ENCODE peak calls at places on chromosomes 6 and 20, in seven cellular contexts. Q is left lung, P is epithelial cell of esophagus, K is prostate gland, L is tibial artery, G is fibroblast of pulmonary artery, B is foreskin fibroblast. M is an unnamed sample.

GRCh38 chr6:56148488-56149190 is 98.7 kb downstream of the COL21A1 start:
- DNase-seq in Q (no peak), P (no peak), K (no peak), L (no peak), G (peak), B (peak), M (no peak)

GRCh38 chr6:33206027-33206863 is 1.8 kb downstream of the HSD17B8 start:
- DNase-seq in Q (no peak), P (no peak), K (no peak), L (no peak), G (no peak), B (no peak), M (no peak)

GRCh38 chr20:33299111-33299603 is 16.1 kb downstream of the BPIFB1 start:
- DNase-seq in Q (peak), P (peak), K (peak), L (peak), G (peak), B (peak), M (peak)

GRCh38 chr6:133820208-133820607 is 68.7 kb upstream of the TCF21 start:
- DNase-seq in Q (no peak), P (no peak), K (no peak), L (no peak), G (no peak), B (no peak), M (no peak)

GRCh38 chr6:154297711-154298110 is 58.9 kb downstream of the IPCEF1 start:
- DNase-seq in Q (no peak), P (no peak), K (no peak), L (no peak), G (peak), B (no peak), M (no peak)

GRCh38 chr6:39882567-39882953 is 51.7 kb downstream of the MOCS1 start:
- DNase-seq in Q (no peak), P (no peak), K (no peak), L (no peak), G (peak), B (peak), M (no peak)

GRCh38 chr6:16766043-16766521 is 4.8 kb upstream of the ATXN1 start:
- DNase-seq in Q (no peak), P (peak), K (no peak), L (no peak), G (peak), B (peak), M (no peak)

GRCh38 chr6:40688214-40688761 is 101.1 kb upstream of the LRFN2 start:
- DNase-seq in Q (no peak), P (no peak), K (no peak), L (no peak), G (peak), B (no peak), M (peak)

GRCh38 chr6:90472716-90473115 is 114.2 kb downstream of the MAP3K7 start:
- DNase-seq in Q (no peak), P (no peak), K (no peak), L (no peak), G (no peak), B (no peak), M (no peak)

GRCh38 chr20:40268321-40269075 is 420.5 kb downstream of the MAFB start:
- DNase-seq in Q (no peak), P (no peak), K (no peak), L (no peak), G (no peak), B (no peak), M (no peak)

GRCh38 chr6:48032156-48032555 is 78.8 kb downstream of the PTCHD4 start:
- DNase-seq in Q (no peak), P (peak), K (no peak), L (no peak), G (peak), B (peak), M (no peak)

GRCh38 chr20:1083431-1084080 is 34.8 kb upstream of the PSMF1 start:
- DNase-seq in Q (no peak), P (no peak), K (no peak), L (no peak), G (no peak), B (no peak), M (no peak)

GRCh38 chr6:18262812-18263560 is 1.3 kb downstream of the DEK start:
- DNase-seq in Q (no peak), P (peak), K (no peak), L (no peak), G (peak), B (no peak), M (no peak)

GRCh38 chr6:22570185-22570551 is 802 bp downstream of the HDGFL1 start:
- DNase-seq in Q (no peak), P (no peak), K (no peak), L (no peak), G (no peak), B (no peak), M (no peak)

GRCh38 chr20:42587427-42587826 is 602.3 kb downstream of the PTPRT start:
- DNase-seq in Q (no peak), P (no peak), K (no peak), L (no peak), G (no peak), B (no peak), M (no peak)

GRCh38 chr6:128455959-128456358 is 64.4 kb downstream of the PTPRK start:
- DNase-seq in Q (no peak), P (peak), K (no peak), L (no peak), G (no peak), B (no peak), M (no peak)

GRCh38 chr6:56370127-56370540 is 122.8 kb upstream of the COL21A1 start:
- DNase-seq in Q (peak), P (peak), K (peak), L (peak), G (peak), B (peak), M (peak)

GRCh38 chr20:56826971-56827645 is 198.0 kb downstream of the TFAP2C start:
- DNase-seq in Q (no peak), P (peak), K (peak), L (no peak), G (peak), B (peak), M (no peak)

GRCh38 chr20:64071341-64072332 is 7.7 kb downstream of the RGS19 start:
- DNase-seq in Q (no peak), P (no peak), K (no peak), L (no peak), G (no peak), B (no peak), M (no peak)

GRCh38 chr6:30880563-30881252 is 3.6 kb upstream of the DDR1 start:
- DNase-seq in Q (no peak), P (no peak), K (no peak), L (no peak), G (no peak), B (no peak), M (no peak)

GRCh38 chr20:4546786-4547185 is 174.9 kb upstream of the PRND start:
- DNase-seq in Q (no peak), P (peak), K (no peak), L (no peak), G (peak), B (peak), M (no peak)

GRCh38 chr6:156729248-156729647 is 47.9 kb upstream of the ARID1B start:
- DNase-seq in Q (no peak), P (peak), K (no peak), L (no peak), G (peak), B (peak), M (no peak)

GRCh38 chr6:13548500-13549210 is 25.7 kb upstream of the SIRT5 start:
- DNase-seq in Q (no peak), P (no peak), K (no peak), L (no peak), G (no peak), B (no peak), M (no peak)

GRCh38 chr20:16477632-16478031 is 95.6 kb downstream of the KIF16B start:
- DNase-seq in Q (no peak), P (no peak), K (no peak), L (no peak), G (no peak), B (no peak), M (no peak)

GRCh38 chr6:34190504-34191122 is 44.7 kb upstream of the GRM4 start:
- DNase-seq in Q (no peak), P (no peak), K (no peak), L (no peak), G (no peak), B (no peak), M (no peak)

GRCh38 chr6:142935553-142936517 is 9.1 kb downstream of the HIVEP2 start:
- DNase-seq in Q (no peak), P (no peak), K (no peak), L (no peak), G (no peak), B (no peak), M (no peak)

GRCh38 chr20:49768204-49769124 is 44.2 kb upstream of the SLC9A8 start:
- DNase-seq in Q (peak), P (peak), K (peak), L (peak), G (peak), B (peak), M (no peak)

GRCh38 chr20:33178726-33179125 is 10.8 kb downstream of the BPIFA2 start:
- DNase-seq in Q (peak), P (no peak), K (no peak), L (no peak), G (no peak), B (no peak), M (no peak)

GRCh38 chr20:31497838-31498540 is 16.3 kb upstream of the HM13 start:
- DNase-seq in Q (no peak), P (no peak), K (no peak), L (no peak), G (peak), B (no peak), M (no peak)

GRCh38 chr20:41466836-41467619 is 100.4 kb upstream of the EMILIN3 start:
- DNase-seq in Q (no peak), P (no peak), K (no peak), L (no peak), G (no peak), B (no peak), M (no peak)
- TF ChIP-seq CTCF in Q (no peak), P (no peak), K (no peak), L (no peak), G (no peak), B (no peak), M (no peak)

GRCh38 chr6:37262446-37263026 is 4.6 kb upstream of the TMEM217 start:
- DNase-seq in Q (no peak), P (peak), K (peak), L (no peak), G (no peak), B (no peak), M (peak)
- H3K4me3 ChIP-seq in Q (no peak), P (no peak), K (no peak), L (no peak), G (no peak), B (no peak), M (no peak)

DNA sequence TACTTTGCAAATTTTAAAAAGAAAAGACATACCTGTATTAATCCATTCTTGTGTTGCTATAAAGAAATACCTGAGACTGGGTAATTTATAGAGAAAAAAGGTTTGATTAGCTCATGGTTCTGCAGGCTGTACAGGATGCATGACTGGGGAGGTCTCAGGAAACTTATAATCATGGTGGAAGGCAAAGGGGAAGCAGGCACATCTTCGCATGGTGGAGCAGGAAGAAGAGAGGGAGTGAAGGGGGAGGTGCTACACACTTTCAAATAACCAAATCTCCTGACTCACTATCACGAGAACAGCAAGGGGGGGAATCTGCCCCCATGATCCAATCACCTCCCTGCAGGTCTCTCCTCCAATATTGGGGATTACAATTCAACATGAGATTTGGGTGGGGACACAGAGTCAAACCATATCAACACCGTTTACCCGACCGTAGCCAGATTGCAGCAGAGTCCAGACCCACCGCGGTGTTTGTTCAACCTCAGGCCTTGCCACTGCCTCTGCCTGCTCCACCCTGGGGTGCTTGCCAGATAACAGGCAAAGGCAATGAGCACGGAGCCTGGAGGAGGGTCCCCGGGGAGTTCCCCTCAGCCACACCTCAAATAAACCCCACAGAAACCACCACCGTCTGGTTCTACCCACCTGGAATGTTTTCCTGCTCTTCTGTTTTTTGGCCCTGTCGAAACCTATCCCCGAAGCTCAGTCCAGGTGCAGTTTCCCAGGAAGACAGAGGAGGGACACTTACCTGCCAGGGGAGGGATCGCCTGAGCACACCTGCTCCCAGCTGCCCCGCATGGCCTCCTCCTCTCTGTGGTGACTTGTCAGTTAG is 142.2 kb upstream of the AFDN start:
- DNase-seq in Q (peak), P (no peak), K (no peak), L (no peak), G (no peak), B (no peak), M (no peak)
- TF ChIP-seq CTCF in Q (no peak), P (no peak), K (no peak), L (no peak), G (no peak), B (no peak), M (no peak)

GRCh38 chr20:52974155-52974554 is 2.0 kb downstream of the TSHZ2 start:
- DNase-seq in Q (no peak), P (no peak), K (no peak), L (no peak), G (no peak), B (no peak), M (no peak)
- H3K4me3 ChIP-seq in Q (peak), P (peak), K (peak), L (peak), G (peak), B (peak), M (no peak)

DNA sequence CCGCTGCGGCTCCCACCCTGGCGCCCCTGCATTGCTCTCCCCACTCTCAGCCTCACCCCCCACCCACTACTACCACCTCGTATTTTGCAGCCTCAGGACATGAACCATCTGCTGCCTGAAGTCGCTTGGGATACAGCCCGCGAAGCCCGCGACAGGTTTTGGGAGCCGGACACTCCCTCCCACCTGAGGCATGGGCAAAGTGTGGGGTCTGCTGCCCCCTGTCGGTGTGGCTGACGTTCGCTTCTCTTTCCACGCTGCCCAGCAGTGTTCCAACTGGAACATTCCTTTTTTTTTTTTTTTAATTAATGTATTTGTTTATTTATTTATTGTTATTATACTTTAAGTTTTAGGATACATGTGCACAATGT is 15.3 kb upstream of the LPA start:
- DNase-seq in Q (no peak), P (peak), K (peak), L (no peak), G (no peak), B (no peak), M (no peak)
- TF ChIP-seq CTCF in Q (no peak), P (peak), K (no peak), L (no peak), G (no peak), B (no peak), M (peak)

GRCh38 chr6:10746915-10747250 is 722 bp upstream of the TMEM14B start:
- DNase-seq in Q (no peak), P (no peak), K (no peak), L (no peak), G (no peak), B (no peak), M (no peak)
- H3K4me3 ChIP-seq in Q (peak), P (peak), K (peak), L (peak), G (peak), B (peak), M (peak)

GRCh38 chr6:164928041-164928321 is 381.4 kb downstream of the C6orf118 start:
- DNase-seq in Q (no peak), P (no peak), K (no peak), L (no peak), G (no peak), B (no peak), M (no peak)

GRCh38 chr6:164926686-164927085 is 382.7 kb downstream of the C6orf118 start:
- DNase-seq in Q (no peak), P (no peak), K (no peak), L (no peak), G (no peak), B (no peak), M (no peak)

GRCh38 chr6:164925681-164926530 is 383.5 kb downstream of the C6orf118 start:
- DNase-seq in Q (no peak), P (no peak), K (no peak), L (no peak), G (no peak), B (no peak), M (no peak)

GRCh38 chr6:164928366-164929154 is 380.8 kb downstream of the C6orf118 start:
- DNase-seq in Q (no peak), P (no peak), K (no peak), L (no peak), G (no peak), B (no peak), M (peak)

DNA sequence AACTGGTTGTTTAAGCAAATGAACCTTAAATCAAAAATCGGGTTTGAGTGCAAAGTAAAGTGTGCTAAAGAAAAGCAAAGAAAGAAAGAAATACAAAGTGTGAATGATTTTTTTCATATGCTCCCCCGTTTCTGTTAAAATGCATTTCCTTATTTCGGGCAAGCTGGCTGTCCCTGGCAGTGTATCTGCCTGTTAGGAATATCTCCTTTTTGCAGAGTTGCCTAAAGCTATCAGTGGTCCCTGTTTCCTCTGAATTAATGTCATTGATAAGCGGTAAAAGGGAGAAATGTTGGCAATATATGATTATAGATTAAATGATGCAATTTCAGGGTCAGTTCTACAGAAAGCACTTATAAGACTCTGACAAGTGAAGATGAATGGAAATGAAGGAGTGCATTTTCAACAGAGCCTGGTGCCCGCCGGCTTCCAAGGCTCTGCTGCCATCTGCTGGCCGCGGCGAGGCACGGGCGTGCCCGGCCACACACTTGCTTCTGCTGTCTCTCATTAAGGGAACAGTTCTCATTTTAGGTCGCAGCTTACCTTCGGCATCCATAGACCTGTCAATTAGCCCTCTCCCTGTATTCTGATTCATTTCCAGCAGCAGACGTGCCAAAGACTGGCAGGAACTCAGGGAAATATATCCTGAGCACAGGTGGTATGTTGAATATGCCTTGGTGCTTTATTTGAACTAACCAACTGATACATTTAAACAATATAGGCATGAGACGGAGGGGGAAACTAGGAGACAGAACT is 381.9 kb downstream of the C6orf118 start:
- DNase-seq in Q (no peak), P (peak), K (peak), L (peak), G (peak), B (peak), M (peak)
- TF ChIP-seq CTCF in Q (peak), P (peak), K (peak), L (peak), G (peak), B (peak), M (peak)